ENCODE peak calls at places on chromosomes 13 and 19, in five cellular contexts. L, T, U, A and P are unnamed samples.

GRCh38 chr19:6773323-6773931 is 919 bp downstream of the VAV1 start:
- DNase-seq in L (no peak), T (no peak), U (no peak), A (no peak), P (no peak)

GRCh38 chr13:78881746-78882145 is 222.8 kb upstream of the OBI1 start:
- DNase-seq in L (no peak), T (no peak), U (no peak), A (no peak), P (no peak)

GRCh38 chr19:58558623-58559274 is 338 bp upstream of the UBE2M start:
- DNase-seq in L (peak; percentile 99), T (peak; percentile 93), U (peak; percentile 95), A (peak; percentile 98), P (peak; percentile 94)

GRCh38 chr19:30420881-30421280 is 48.7 kb downstream of the ZNF536 start:
- DNase-seq in L (no peak), T (no peak), U (no peak), A (no peak), P (no peak)

GRCh38 chr19:13149628-13150186 is 468 bp downstream of the STX10 start:
- DNase-seq in L (peak; percentile 34), T (no peak), U (no peak), A (peak; percentile 34), P (no peak)

GRCh38 chr13:36710396-36710795 is 36.6 kb downstream of the SERTM1 start:
- DNase-seq in L (no peak), T (no peak), U (no peak), A (no peak), P (no peak)

GRCh38 chr13:59413121-59413520 is 750.6 kb downstream of the DIAPH3 start:
- DNase-seq in L (no peak), T (no peak), U (no peak), A (no peak), P (no peak)

GRCh38 chr19:49421039-49421877 is 2.0 kb downstream of the PTH2 start:
- DNase-seq in L (peak; percentile 63), T (no peak), U (no peak), A (peak; percentile 43), P (no peak)

GRCh38 chr19:53193534-53194222 is 520 bp upstream of the ZNF665 start:
- DNase-seq in L (no peak), T (no peak), U (no peak), A (no peak), P (no peak)

GRCh38 chr19:17947815-17948473 is 15.1 kb downstream of the CCDC124 start:
- DNase-seq in L (peak; percentile 84), T (peak; percentile 85), U (peak; percentile 49), A (peak; percentile 88), P (peak; percentile 46)

GRCh38 chr13:111614613-111615012 is 294.2 kb downstream of the TEX29 start:
- DNase-seq in L (no peak), T (no peak), U (no peak), A (no peak), P (no peak)

GRCh38 chr19:12985049-12985776 is 10.1 kb upstream of the NFIX start:
- DNase-seq in L (peak; percentile 28), T (no peak), U (no peak), A (peak; percentile 74), P (no peak)

DNA sequence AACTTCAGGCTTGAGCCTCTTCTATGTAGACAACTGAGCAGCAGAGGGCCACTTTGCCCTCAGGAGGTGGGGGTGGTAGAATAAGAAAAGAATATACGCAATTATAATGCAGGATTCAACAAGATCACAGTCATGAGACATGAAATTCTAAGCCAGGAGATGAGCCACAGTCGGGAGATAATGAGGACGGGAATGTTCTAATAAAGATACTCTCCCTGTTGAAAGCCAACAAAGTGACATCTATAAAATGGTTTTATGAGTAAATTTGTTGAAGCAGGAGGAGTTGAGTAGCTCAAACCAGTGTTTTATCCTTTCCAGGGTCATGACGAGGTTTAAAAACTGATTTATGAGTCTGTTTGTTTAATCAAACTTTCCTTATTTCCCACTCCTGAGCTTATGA is 152.0 kb upstream of the SERP2 start:
- DNase-seq in L (no peak), T (no peak), U (no peak), A (no peak), P (no peak)
- TF ChIP-seq CTCF in L (no peak), T (no peak), U (no peak), A (no peak), P (no peak)

GRCh38 chr13:46682015-46682414 is 114.9 kb downstream of the ESD start:
- DNase-seq in L (no peak), T (no peak), U (no peak), A (no peak), P (no peak)

GRCh38 chr13:46686171-46686570 is 110.8 kb downstream of the ESD start:
- DNase-seq in L (no peak), T (no peak), U (no peak), A (no peak), P (no peak)

GRCh38 chr13:46685006-46685730 is 111.8 kb downstream of the ESD start:
- DNase-seq in L (no peak), T (no peak), U (no peak), A (no peak), P (no peak)

GRCh38 chr13:46683879-46684278 is 113.1 kb downstream of the ESD start:
- DNase-seq in L (no peak), T (no peak), U (no peak), A (no peak), P (no peak)

GRCh38 chr13:46684287-46685001 is 112.5 kb downstream of the ESD start:
- DNase-seq in L (no peak), T (no peak), U (no peak), A (no peak), P (no peak)
- TF ChIP-seq CTCF in L (peak; percentile 1), T (no peak), U (no peak), A (no peak), P (no peak)

GRCh38 chr19:2333807-2334211 is 5.3 kb downstream of the SPPL2B start:
- DNase-seq in L (no peak), T (no peak), U (no peak), A (no peak), P (no peak)
- TF ChIP-seq CTCF in L (no peak), T (no peak), U (no peak), A (no peak), P (no peak)

GRCh38 chr13:27663947-27664346 is 42.3 kb downstream of the POLR1D start:
- DNase-seq in L (no peak), T (no peak), U (no peak), A (no peak), P (no peak)
- TF ChIP-seq CTCF in L (no peak), T (no peak), U (no peak), A (no peak), P (no peak)

DNA sequence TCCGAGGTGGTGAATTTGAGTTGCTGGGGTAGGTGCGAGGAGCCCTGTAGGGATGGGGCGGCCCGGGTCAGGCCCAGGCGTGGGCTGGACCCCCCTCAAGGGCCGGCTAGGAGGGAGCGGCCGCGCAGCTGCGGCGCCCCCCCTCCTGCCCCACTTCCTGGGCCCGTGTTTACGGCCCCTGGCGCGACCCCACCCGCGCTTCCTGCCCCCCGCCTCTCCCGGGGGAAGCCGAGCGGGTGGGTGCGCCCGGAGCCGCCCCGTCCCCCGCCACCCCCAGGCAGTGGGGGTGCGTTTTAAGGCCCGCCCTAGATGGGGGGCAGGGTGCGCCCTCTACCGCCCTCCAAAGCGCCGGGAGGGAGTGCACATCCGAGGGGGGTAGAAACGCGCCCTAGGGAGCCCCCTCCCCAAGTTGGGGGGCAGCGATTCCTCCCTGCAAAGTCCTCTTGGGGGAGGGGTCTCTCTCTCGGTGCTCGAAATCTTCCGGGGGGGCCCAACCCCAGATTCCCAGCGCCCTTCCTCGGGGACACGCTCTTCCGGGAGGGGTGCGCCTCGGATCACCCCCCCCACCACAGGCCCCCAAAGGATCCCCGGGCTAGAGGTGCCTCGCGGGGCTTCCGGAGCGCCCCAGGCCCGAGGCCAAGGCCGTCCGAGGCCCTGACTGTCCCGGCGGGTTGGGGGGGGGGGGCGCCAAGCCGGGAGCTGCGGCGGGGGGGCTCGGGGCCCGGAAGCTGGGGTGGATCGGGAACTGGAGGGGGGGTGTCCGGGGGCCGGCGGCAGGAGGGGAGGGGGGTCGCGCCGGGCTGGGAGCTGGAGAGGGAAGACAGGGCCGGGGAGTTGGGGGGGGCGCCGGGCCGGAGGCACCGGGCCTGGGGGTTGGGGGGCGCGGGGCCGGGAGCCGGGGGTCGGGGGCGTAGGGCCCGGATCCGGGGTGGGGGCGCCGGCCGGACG is 807 bp downstream of the TLE5 start:
- DNase-seq in L (no peak), T (no peak), U (no peak), A (peak; percentile 36), P (no peak)
- TF ChIP-seq CTCF in L (peak; percentile 27), T (peak; percentile 24), U (no peak), A (peak; percentile 27), P (peak; percentile 32)

GRCh38 chr13:106152047-106152446 is 383.4 kb downstream of the EFNB2 start:
- DNase-seq in L (no peak), T (no peak), U (no peak), A (no peak), P (no peak)
- TF ChIP-seq CTCF in L (no peak), T (no peak), U (no peak), A (no peak), P (no peak)

GRCh38 chr13:51258612-51259358 is 36.6 kb downstream of the FAM124A start:
- DNase-seq in L (no peak), T (no peak), U (no peak), A (no peak), P (no peak)

GRCh38 chr13:51260154-51260553 is 38.0 kb downstream of the FAM124A start:
- DNase-seq in L (no peak), T (no peak), U (no peak), A (no peak), P (no peak)

GRCh38 chr13:51259359-51259645 is 37.1 kb downstream of the FAM124A start:
- DNase-seq in L (no peak), T (no peak), U (no peak), A (no peak), P (no peak)

GRCh38 chr13:51261610-51262249 is 39.5 kb downstream of the FAM124A start:
- DNase-seq in L (no peak), T (no peak), U (no peak), A (no peak), P (no peak)

GRCh38 chr13:51262501-51263211 is 40.5 kb downstream of the FAM124A start:
- DNase-seq in L (no peak), T (no peak), U (no peak), A (no peak), P (no peak)
- TF ChIP-seq CTCF in L (peak; percentile 12), T (no peak), U (no peak), A (no peak), P (peak; percentile 20)

GRCh38 chr13:52665325-52665724 is 12.7 kb downstream of the SUGT1 start:
- DNase-seq in L (peak; percentile 36), T (peak; percentile 7), U (peak; percentile 7), A (peak; percentile 38), P (no peak)
- TF ChIP-seq CTCF in L (peak; percentile 40), T (peak; percentile 39), U (peak; percentile 29), A (peak; percentile 61), P (peak; percentile 37)

DNA sequence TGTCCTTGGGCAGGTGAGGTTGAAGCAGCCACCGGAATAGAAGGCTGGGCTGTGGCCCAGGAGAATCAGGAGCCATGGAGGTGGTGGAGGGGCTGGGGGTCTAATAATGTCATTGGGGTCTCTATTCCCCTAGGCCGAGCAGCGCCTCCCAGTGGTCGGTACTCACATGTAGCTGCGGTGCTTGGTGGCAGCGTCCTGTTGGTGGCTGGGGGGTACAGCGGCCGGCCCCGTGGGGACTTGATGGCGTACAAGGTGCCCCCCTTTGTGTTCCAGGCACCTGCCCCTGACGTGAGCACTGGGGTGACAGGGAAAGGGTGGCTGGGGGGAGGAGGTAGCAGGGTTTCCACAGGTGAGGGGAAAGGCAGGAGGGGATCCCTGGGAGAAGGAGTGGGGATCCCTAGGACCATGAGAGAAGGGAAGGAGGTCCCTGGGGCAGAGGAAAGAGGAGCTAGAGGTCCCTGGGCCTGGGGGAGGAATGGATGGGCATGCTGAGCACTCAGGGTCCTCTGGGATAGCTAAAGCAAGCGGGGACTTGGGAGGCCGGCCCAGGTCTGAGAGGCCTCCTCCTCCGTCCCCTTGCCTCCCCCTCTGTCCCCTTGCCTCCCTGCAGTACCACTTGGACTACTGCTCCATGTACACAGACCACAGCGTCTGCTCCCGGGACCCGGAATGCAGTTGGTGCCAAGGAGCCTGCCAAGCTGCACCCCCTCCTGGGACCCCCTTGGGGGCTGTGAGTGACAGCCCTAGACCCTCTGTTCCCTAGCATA is 18.1 kb downstream of the MEGF8 start:
- DNase-seq in L (no peak), T (no peak), U (no peak), A (no peak), P (no peak)
- TF ChIP-seq CTCF in L (no peak), T (peak; percentile 27), U (peak; percentile 30), A (no peak), P (peak; percentile 22)